ENCODE peak calls at places on chromosomes 7 and 10, in ten cellular contexts. One of them, this sample, is unnamed.

GRCh38 chr10:127018298-127018650 is 113.0 kb downstream of the DOCK1 start:
- DNase-seq in nephron progenitor cell: no peak
- DNase-seq in heart left ventricle: no peak
- DNase-seq in A549: no peak
- DNase-seq in Calu3: no peak
- DNase-seq in WTC11: no peak
- DNase-seq in K562: no peak
- DNase-seq in HFF-Myc: no peak
- DNase-seq in cardiac fibroblast: no peak
- DNase-seq in cardiac muscle cell: no peak
- DNase-seq in this sample: no peak

GRCh38 chr7:123154231-123154860 is 45.4 kb downstream of the SLC13A1 start:
- DNase-seq in nephron progenitor cell: peak; percentile 79
- DNase-seq in heart left ventricle: peak; percentile 52
- DNase-seq in A549: peak; percentile 34
- DNase-seq in Calu3: peak; percentile 82
- DNase-seq in WTC11: peak; percentile 77
- DNase-seq in K562: peak; percentile 81
- DNase-seq in HFF-Myc: peak; percentile 19
- DNase-seq in cardiac fibroblast: peak; percentile 85
- DNase-seq in cardiac muscle cell: peak; percentile 89
- DNase-seq in this sample: peak; percentile 84

GRCh38 chr10:87635498-87636312 is 24.0 kb upstream of the PAPSS2 start:
- DNase-seq in nephron progenitor cell: no peak
- DNase-seq in heart left ventricle: no peak
- DNase-seq in A549: no peak
- DNase-seq in Calu3: peak; percentile 55
- DNase-seq in WTC11: no peak
- DNase-seq in K562: no peak
- DNase-seq in HFF-Myc: peak; percentile 63
- DNase-seq in cardiac fibroblast: peak; percentile 70
- DNase-seq in cardiac muscle cell: peak; percentile 70
- DNase-seq in this sample: no peak

GRCh38 chr10:47254611-47255010 is 45.4 kb upstream of the GDF10 start:
- DNase-seq in nephron progenitor cell: no peak
- DNase-seq in heart left ventricle: no peak
- DNase-seq in A549: no peak
- DNase-seq in Calu3: no peak
- DNase-seq in WTC11: no peak
- DNase-seq in K562: no peak
- DNase-seq in HFF-Myc: no peak
- DNase-seq in cardiac fibroblast: no peak
- DNase-seq in cardiac muscle cell: peak; percentile 9
- DNase-seq in this sample: no peak

GRCh38 chr10:30396282-30396681 is 37.7 kb upstream of the MAP3K8 start:
- DNase-seq in nephron progenitor cell: no peak
- DNase-seq in heart left ventricle: no peak
- DNase-seq in A549: no peak
- DNase-seq in Calu3: no peak
- DNase-seq in WTC11: no peak
- DNase-seq in K562: peak; percentile 30
- DNase-seq in HFF-Myc: no peak
- DNase-seq in cardiac fibroblast: no peak
- DNase-seq in cardiac muscle cell: no peak
- DNase-seq in this sample: no peak

GRCh38 chr7:157576415-157576814 is 239.6 kb downstream of the DNAJB6 start:
- DNase-seq in nephron progenitor cell: no peak
- DNase-seq in heart left ventricle: no peak
- DNase-seq in A549: no peak
- DNase-seq in Calu3: no peak
- DNase-seq in WTC11: peak; percentile 13
- DNase-seq in K562: peak; percentile 17
- DNase-seq in HFF-Myc: no peak
- DNase-seq in cardiac fibroblast: no peak
- DNase-seq in cardiac muscle cell: no peak
- DNase-seq in this sample: no peak

GRCh38 chr7:77696643-77697534 is 630 bp downstream of the RSBN1L start:
- DNase-seq in nephron progenitor cell: peak; percentile 74
- DNase-seq in heart left ventricle: peak; percentile 59
- DNase-seq in A549: peak; percentile 34
- DNase-seq in Calu3: peak; percentile 43
- DNase-seq in WTC11: peak; percentile 49
- DNase-seq in K562: peak; percentile 77
- DNase-seq in HFF-Myc: no peak
- DNase-seq in cardiac fibroblast: peak; percentile 47
- DNase-seq in cardiac muscle cell: peak; percentile 60
- DNase-seq in this sample: peak; percentile 58

GRCh38 chr10:8273749-8274148 is 219.3 kb downstream of the GATA3 start:
- DNase-seq in nephron progenitor cell: no peak
- DNase-seq in heart left ventricle: no peak
- DNase-seq in A549: no peak
- DNase-seq in Calu3: no peak
- DNase-seq in WTC11: no peak
- DNase-seq in K562: no peak
- DNase-seq in HFF-Myc: no peak
- DNase-seq in cardiac fibroblast: peak; percentile 16
- DNase-seq in cardiac muscle cell: peak; percentile 53
- DNase-seq in this sample: no peak

GRCh38 chr10:45154481-45154880 is 153.8 kb downstream of the ZNF22 start:
- DNase-seq in nephron progenitor cell: no peak
- DNase-seq in heart left ventricle: no peak
- DNase-seq in A549: no peak
- DNase-seq in Calu3: no peak
- DNase-seq in WTC11: no peak
- DNase-seq in K562: no peak
- DNase-seq in HFF-Myc: no peak
- DNase-seq in cardiac fibroblast: peak; percentile 6
- DNase-seq in cardiac muscle cell: peak; percentile 15
- DNase-seq in this sample: no peak

GRCh38 chr7:114082567-114082933 is 163.7 kb upstream of the PPP1R3A start:
- DNase-seq in nephron progenitor cell: no peak
- DNase-seq in heart left ventricle: no peak
- DNase-seq in A549: no peak
- DNase-seq in Calu3: no peak
- DNase-seq in WTC11: no peak
- DNase-seq in K562: no peak
- DNase-seq in HFF-Myc: no peak
- DNase-seq in cardiac fibroblast: no peak
- DNase-seq in cardiac muscle cell: no peak
- DNase-seq in this sample: no peak

GRCh38 chr7:4133491-4134044 is 548.5 kb upstream of the FOXK1 start:
- DNase-seq in nephron progenitor cell: no peak
- DNase-seq in heart left ventricle: no peak
- DNase-seq in A549: no peak
- DNase-seq in Calu3: no peak
- DNase-seq in WTC11: no peak
- DNase-seq in K562: no peak
- DNase-seq in HFF-Myc: no peak
- DNase-seq in cardiac fibroblast: no peak
- DNase-seq in cardiac muscle cell: no peak
- DNase-seq in this sample: no peak

GRCh38 chr7:4134631-4135030 is 547.5 kb upstream of the FOXK1 start:
- DNase-seq in nephron progenitor cell: no peak
- DNase-seq in heart left ventricle: no peak
- DNase-seq in A549: no peak
- DNase-seq in Calu3: no peak
- DNase-seq in WTC11: no peak
- DNase-seq in K562: no peak
- DNase-seq in HFF-Myc: no peak
- DNase-seq in cardiac fibroblast: no peak
- DNase-seq in cardiac muscle cell: no peak
- DNase-seq in this sample: no peak

GRCh38 chr7:4136036-4136435 is 546.1 kb upstream of the FOXK1 start:
- DNase-seq in nephron progenitor cell: no peak
- DNase-seq in heart left ventricle: no peak
- DNase-seq in A549: no peak
- DNase-seq in Calu3: no peak
- DNase-seq in WTC11: no peak
- DNase-seq in K562: no peak
- DNase-seq in HFF-Myc: no peak
- DNase-seq in cardiac fibroblast: no peak
- DNase-seq in cardiac muscle cell: no peak
- DNase-seq in this sample: no peak

GRCh38 chr7:4132221-4132620 is 549.9 kb upstream of the FOXK1 start:
- DNase-seq in nephron progenitor cell: no peak
- DNase-seq in heart left ventricle: no peak
- DNase-seq in A549: no peak
- DNase-seq in Calu3: no peak
- DNase-seq in WTC11: no peak
- DNase-seq in K562: no peak
- DNase-seq in HFF-Myc: no peak
- DNase-seq in cardiac fibroblast: no peak
- DNase-seq in cardiac muscle cell: no peak
- DNase-seq in this sample: no peak

GRCh38 chr7:4134204-4134603 is 547.9 kb upstream of the FOXK1 start:
- DNase-seq in nephron progenitor cell: no peak
- DNase-seq in heart left ventricle: no peak
- DNase-seq in A549: no peak
- DNase-seq in Calu3: no peak
- DNase-seq in WTC11: no peak
- DNase-seq in K562: no peak
- DNase-seq in HFF-Myc: no peak
- DNase-seq in cardiac fibroblast: no peak
- DNase-seq in cardiac muscle cell: no peak
- DNase-seq in this sample: no peak
- TF ChIP-seq CTCF in nephron progenitor cell: no peak
- TF ChIP-seq CTCF in heart left ventricle: no peak
- TF ChIP-seq CTCF in A549: no peak
- TF ChIP-seq CTCF in Calu3: no peak
- TF ChIP-seq CTCF in WTC11: no peak
- TF ChIP-seq CTCF in K562: no peak
- TF ChIP-seq CTCF in HFF-Myc: no peak
- TF ChIP-seq CTCF in cardiac fibroblast: no peak
- TF ChIP-seq CTCF in cardiac muscle cell: no peak
- TF ChIP-seq CTCF in this sample: no peak

GRCh38 chr10:585502-585901 is 104.0 kb downstream of the DIP2C start:
- DNase-seq in nephron progenitor cell: no peak
- DNase-seq in heart left ventricle: no peak
- DNase-seq in A549: no peak
- DNase-seq in Calu3: no peak
- DNase-seq in WTC11: peak; percentile 33
- DNase-seq in K562: no peak
- DNase-seq in HFF-Myc: no peak
- DNase-seq in cardiac fibroblast: no peak
- DNase-seq in cardiac muscle cell: no peak
- DNase-seq in this sample: no peak
- TF ChIP-seq CTCF in nephron progenitor cell: no peak
- TF ChIP-seq CTCF in heart left ventricle: no peak
- TF ChIP-seq CTCF in A549: no peak
- TF ChIP-seq CTCF in Calu3: no peak
- TF ChIP-seq CTCF in WTC11: no peak
- TF ChIP-seq CTCF in K562: peak; percentile 26
- TF ChIP-seq CTCF in HFF-Myc: no peak
- TF ChIP-seq CTCF in cardiac fibroblast: no peak
- TF ChIP-seq CTCF in cardiac muscle cell: no peak
- TF ChIP-seq CTCF in this sample: no peak

DNA sequence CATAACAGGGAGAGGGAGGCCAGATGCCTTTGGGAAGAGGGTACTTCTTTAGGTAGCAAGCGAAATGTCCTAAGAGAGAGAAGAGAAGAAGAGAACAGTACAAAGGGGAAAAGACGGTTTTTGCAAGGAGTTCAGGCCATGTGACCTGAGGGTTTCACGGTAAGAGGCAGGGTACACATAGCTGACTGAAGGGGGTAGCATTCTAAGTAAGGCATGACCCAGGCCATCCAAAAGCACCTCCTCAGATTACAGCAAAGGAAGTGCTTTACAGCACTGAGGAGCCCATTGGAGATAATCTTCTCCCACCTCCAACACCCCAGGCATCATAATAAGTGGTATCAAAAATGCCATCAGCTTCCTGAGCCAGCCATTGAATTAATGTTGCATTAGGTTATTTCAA is 258.2 kb upstream of the NPY start:
- DNase-seq in nephron progenitor cell: no peak
- DNase-seq in heart left ventricle: no peak
- DNase-seq in A549: no peak
- DNase-seq in Calu3: no peak
- DNase-seq in WTC11: no peak
- DNase-seq in K562: no peak
- DNase-seq in HFF-Myc: no peak
- DNase-seq in cardiac fibroblast: no peak
- DNase-seq in cardiac muscle cell: no peak
- DNase-seq in this sample: no peak
- TF ChIP-seq CTCF in nephron progenitor cell: no peak
- TF ChIP-seq CTCF in heart left ventricle: no peak
- TF ChIP-seq CTCF in A549: no peak
- TF ChIP-seq CTCF in Calu3: no peak
- TF ChIP-seq CTCF in WTC11: no peak
- TF ChIP-seq CTCF in K562: no peak
- TF ChIP-seq CTCF in HFF-Myc: no peak
- TF ChIP-seq CTCF in cardiac fibroblast: no peak
- TF ChIP-seq CTCF in cardiac muscle cell: no peak
- TF ChIP-seq CTCF in this sample: no peak

DNA sequence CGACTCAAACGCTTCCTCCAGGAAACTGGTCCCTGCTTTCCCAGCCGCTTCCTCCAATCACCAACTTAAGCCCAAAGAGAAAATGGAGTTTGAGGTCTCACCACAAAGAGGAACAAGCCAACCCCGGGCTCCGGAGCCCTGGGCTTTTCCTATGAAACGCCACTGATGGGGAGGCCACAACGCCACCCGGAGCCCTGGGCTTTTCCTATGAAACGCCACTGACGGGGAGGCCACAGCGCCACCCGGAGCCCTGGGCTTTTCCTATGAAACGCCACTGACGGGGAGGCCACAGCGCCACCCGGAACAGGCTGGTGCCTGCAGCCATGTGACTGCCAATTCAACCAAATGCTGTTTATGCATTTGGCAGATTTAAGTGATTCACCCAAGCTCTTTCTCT is 45.8 kb downstream of the DPYSL4 start:
- DNase-seq in nephron progenitor cell: no peak
- DNase-seq in heart left ventricle: no peak
- DNase-seq in A549: no peak
- DNase-seq in Calu3: no peak
- DNase-seq in WTC11: no peak
- DNase-seq in K562: no peak
- DNase-seq in HFF-Myc: no peak
- DNase-seq in cardiac fibroblast: no peak
- DNase-seq in cardiac muscle cell: no peak
- DNase-seq in this sample: no peak
- TF ChIP-seq CTCF in nephron progenitor cell: no peak
- TF ChIP-seq CTCF in heart left ventricle: no peak
- TF ChIP-seq CTCF in A549: no peak
- TF ChIP-seq CTCF in Calu3: no peak
- TF ChIP-seq CTCF in WTC11: no peak
- TF ChIP-seq CTCF in K562: no peak
- TF ChIP-seq CTCF in HFF-Myc: no peak
- TF ChIP-seq CTCF in cardiac fibroblast: no peak
- TF ChIP-seq CTCF in cardiac muscle cell: no peak
- TF ChIP-seq CTCF in this sample: no peak

DNA sequence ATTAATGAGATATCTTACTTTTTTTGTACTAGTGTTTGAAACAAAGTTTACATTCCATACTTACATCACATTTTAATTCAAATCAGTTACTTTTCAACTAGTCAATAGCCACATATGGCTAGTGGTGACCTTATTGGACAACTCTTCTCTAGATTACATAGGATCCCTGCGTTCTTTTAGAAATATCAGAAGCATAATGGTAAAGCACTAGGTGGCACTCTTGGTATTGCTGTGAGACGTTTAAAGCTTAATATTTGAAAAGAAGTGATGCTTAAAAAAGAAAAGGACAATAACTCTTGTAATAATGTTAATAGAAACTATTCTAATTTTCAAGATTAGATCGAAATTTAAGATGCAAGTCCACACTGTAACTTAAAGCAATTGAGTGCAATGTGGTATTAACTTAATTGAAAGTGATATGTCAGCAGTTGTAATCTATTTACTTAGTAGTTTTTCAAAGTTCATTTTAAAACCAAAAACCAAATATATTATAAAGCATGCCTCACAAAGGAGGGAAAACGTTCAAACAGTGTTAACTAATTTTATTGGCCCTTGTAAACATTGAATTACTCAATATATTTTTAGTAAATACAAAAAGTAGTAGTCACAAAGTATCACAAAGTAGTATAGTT is 339.1 kb downstream of the ATRNL1 start:
- DNase-seq in nephron progenitor cell: no peak
- DNase-seq in heart left ventricle: no peak
- DNase-seq in A549: peak; percentile 2
- DNase-seq in Calu3: no peak
- DNase-seq in WTC11: no peak
- DNase-seq in K562: no peak
- DNase-seq in HFF-Myc: peak; percentile 2
- DNase-seq in cardiac fibroblast: peak; percentile 4
- DNase-seq in cardiac muscle cell: peak; percentile 11
- DNase-seq in this sample: no peak
- TF ChIP-seq CTCF in nephron progenitor cell: no peak
- TF ChIP-seq CTCF in heart left ventricle: peak; percentile 30
- TF ChIP-seq CTCF in A549: peak; percentile 69
- TF ChIP-seq CTCF in Calu3: no peak
- TF ChIP-seq CTCF in WTC11: no peak
- TF ChIP-seq CTCF in K562: no peak
- TF ChIP-seq CTCF in HFF-Myc: peak; percentile 11
- TF ChIP-seq CTCF in cardiac fibroblast: no peak
- TF ChIP-seq CTCF in cardiac muscle cell: peak; percentile 17
- TF ChIP-seq CTCF in this sample: no peak

This sample was measured in endothelial cell.